ENCODE peak calls at places on chromosomes 12 and 14, in four cellular contexts. One of them, this sample, is unnamed.
A peak's percentile ranks its signal among the peaks of the same experiment; 100 is the strongest.

GRCh38 chr14:50768693-50769092 is 62.3 kb downstream of the NIN start:
- DNase-seq in HTR-8/SVneo: no peak
- DNase-seq in K562: no peak
- DNase-seq in GM19239: no peak
- DNase-seq in this sample: no peak

GRCh38 chr14:67485501-67486095 is 2.9 kb downstream of the TMEM229B start:
- DNase-seq in HTR-8/SVneo: no peak
- DNase-seq in K562: peak; percentile 14
- DNase-seq in GM19239: no peak
- DNase-seq in this sample: no peak

GRCh38 chr14:91164676-91165075 is 50.8 kb downstream of the DGLUCY start:
- DNase-seq in HTR-8/SVneo: no peak
- DNase-seq in K562: no peak
- DNase-seq in GM19239: no peak
- DNase-seq in this sample: no peak

GRCh38 chr12:42144174-42144423 is 575 bp downstream of the GXYLT1 start:
- DNase-seq in HTR-8/SVneo: no peak
- DNase-seq in K562: peak; percentile 20
- DNase-seq in GM19239: no peak
- DNase-seq in this sample: no peak

GRCh38 chr12:57793920-57794319 is 11.3 kb downstream of the TSFM start:
- DNase-seq in HTR-8/SVneo: peak; percentile 45
- DNase-seq in K562: no peak
- DNase-seq in GM19239: no peak
- DNase-seq in this sample: no peak

GRCh38 chr12:20883288-20883687 is 72.8 kb downstream of the SLCO1B3 start:
- DNase-seq in HTR-8/SVneo: no peak
- DNase-seq in K562: no peak
- DNase-seq in GM19239: no peak
- DNase-seq in this sample: no peak

GRCh38 chr12:29032431-29032830 is 116.6 kb upstream of the FAR2 start:
- DNase-seq in HTR-8/SVneo: no peak
- DNase-seq in K562: no peak
- DNase-seq in GM19239: no peak
- DNase-seq in this sample: no peak

GRCh38 chr14:62694075-62694474 is 351.2 kb downstream of the KCNH5 start:
- DNase-seq in HTR-8/SVneo: peak; percentile 23
- DNase-seq in K562: no peak
- DNase-seq in GM19239: no peak
- DNase-seq in this sample: no peak

GRCh38 chr12:123097521-123098084 is 53.3 kb downstream of the PITPNM2 start:
- DNase-seq in HTR-8/SVneo: no peak
- DNase-seq in K562: no peak
- DNase-seq in GM19239: no peak
- DNase-seq in this sample: no peak

GRCh38 chr14:85688024-85688423 is 158.1 kb downstream of the FLRT2 start:
- DNase-seq in HTR-8/SVneo: no peak
- DNase-seq in K562: no peak
- DNase-seq in GM19239: no peak
- DNase-seq in this sample: no peak

GRCh38 chr14:52002542-52002941 is 13.2 kb downstream of the RTRAF start:
- DNase-seq in HTR-8/SVneo: no peak
- DNase-seq in K562: no peak
- DNase-seq in GM19239: no peak
- DNase-seq in this sample: no peak

GRCh38 chr12:69239922-69240624 is 704 bp downstream of the CPSF6 start:
- DNase-seq in HTR-8/SVneo: no peak
- DNase-seq in K562: peak; percentile 58
- DNase-seq in GM19239: no peak
- DNase-seq in this sample: peak; percentile 41

GRCh38 chr14:80427101-80427500 is 215.8 kb upstream of the DIO2 start:
- DNase-seq in HTR-8/SVneo: no peak
- DNase-seq in K562: no peak
- DNase-seq in GM19239: no peak
- DNase-seq in this sample: no peak

GRCh38 chr14:94575730-94576585 is 5.3 kb upstream of the SERPINA5 start:
- DNase-seq in HTR-8/SVneo: no peak
- DNase-seq in K562: no peak
- DNase-seq in GM19239: no peak
- DNase-seq in this sample: no peak

This sample was measured in stimulated activated naive CD4-positive, alpha-beta T cell treated with Interleukin-2 at 50 U/mL for 16 hours.